ENCODE peak calls at places on chromosomes 13 and 19, in five cellular contexts. One of them, this sample, is unnamed.

GRCh38 chr19:10520652-10521318 is 3.5 kb upstream of the S1PR5 start:
- DNase-seq in activated CD4-positive, alpha-beta T cell treated with anti-CD3 and anti-CD28 coated beads for 48 hours: no peak
- DNase-seq in astrocyte of the hippocampus: no peak
- DNase-seq in stimulated activated CD8-positive, alpha-beta memory T cell treated with anti-CD3 and anti-CD28 coated beads, Interleukin-15, amount 100 ng/mL, for 24 hours: no peak
- DNase-seq in substantia nigra: no peak
- DNase-seq in this sample: no peak

GRCh38 chr13:101648766-101649489 is 196.5 kb downstream of the ITGBL1 start:
- DNase-seq in activated CD4-positive, alpha-beta T cell treated with anti-CD3 and anti-CD28 coated beads for 48 hours: no peak
- DNase-seq in stimulated activated CD8-positive, alpha-beta memory T cell treated with anti-CD3 and anti-CD28 coated beads, Interleukin-15, amount 100 ng/mL, for 24 hours: no peak
- DNase-seq in astrocyte of the hippocampus: no peak
- DNase-seq in substantia nigra: no peak
- DNase-seq in this sample: no peak

GRCh38 chr13:67328895-67329294 is 98.8 kb upstream of the PCDH9 start:
- DNase-seq in substantia nigra: no peak
- DNase-seq in astrocyte of the hippocampus: no peak
- DNase-seq in stimulated activated CD8-positive, alpha-beta memory T cell treated with anti-CD3 and anti-CD28 coated beads, Interleukin-15, amount 100 ng/mL, for 24 hours: no peak
- DNase-seq in activated CD4-positive, alpha-beta T cell treated with anti-CD3 and anti-CD28 coated beads for 48 hours: no peak
- DNase-seq in this sample: no peak

GRCh38 chr19:29524912-29525870 is 603 bp upstream of the VSTM2B start:
- DNase-seq in substantia nigra: no peak
- DNase-seq in astrocyte of the hippocampus: no peak
- DNase-seq in stimulated activated CD8-positive, alpha-beta memory T cell treated with anti-CD3 and anti-CD28 coated beads, Interleukin-15, amount 100 ng/mL, for 24 hours: no peak
- DNase-seq in activated CD4-positive, alpha-beta T cell treated with anti-CD3 and anti-CD28 coated beads for 48 hours: peak; percentile 21
- DNase-seq in this sample: peak; percentile 49

GRCh38 chr13:34884366-34884765 is 57.7 kb upstream of the NBEA start:
- DNase-seq in activated CD4-positive, alpha-beta T cell treated with anti-CD3 and anti-CD28 coated beads for 48 hours: no peak
- DNase-seq in substantia nigra: no peak
- DNase-seq in astrocyte of the hippocampus: no peak
- DNase-seq in stimulated activated CD8-positive, alpha-beta memory T cell treated with anti-CD3 and anti-CD28 coated beads, Interleukin-15, amount 100 ng/mL, for 24 hours: no peak
- DNase-seq in this sample: no peak

GRCh38 chr19:30428281-30428680 is 56.1 kb downstream of the ZNF536 start:
- DNase-seq in stimulated activated CD8-positive, alpha-beta memory T cell treated with anti-CD3 and anti-CD28 coated beads, Interleukin-15, amount 100 ng/mL, for 24 hours: no peak
- DNase-seq in activated CD4-positive, alpha-beta T cell treated with anti-CD3 and anti-CD28 coated beads for 48 hours: no peak
- DNase-seq in substantia nigra: no peak
- DNase-seq in astrocyte of the hippocampus: no peak
- DNase-seq in this sample: no peak

GRCh38 chr13:23180711-23181110 is at the start of gene SGCG:
- DNase-seq in stimulated activated CD8-positive, alpha-beta memory T cell treated with anti-CD3 and anti-CD28 coated beads, Interleukin-15, amount 100 ng/mL, for 24 hours: no peak
- DNase-seq in activated CD4-positive, alpha-beta T cell treated with anti-CD3 and anti-CD28 coated beads for 48 hours: no peak
- DNase-seq in astrocyte of the hippocampus: no peak
- DNase-seq in substantia nigra: no peak
- DNase-seq in this sample: peak; percentile 38

GRCh38 chr13:39910833-39911232 is 255.4 kb downstream of the COG6 start:
- DNase-seq in substantia nigra: no peak
- DNase-seq in stimulated activated CD8-positive, alpha-beta memory T cell treated with anti-CD3 and anti-CD28 coated beads, Interleukin-15, amount 100 ng/mL, for 24 hours: no peak
- DNase-seq in activated CD4-positive, alpha-beta T cell treated with anti-CD3 and anti-CD28 coated beads for 48 hours: no peak
- DNase-seq in astrocyte of the hippocampus: peak; percentile 31
- DNase-seq in this sample: no peak

GRCh38 chr19:28019901-28020300 is 1193.0 kb downstream of the UQCRFS1 start:
- DNase-seq in activated CD4-positive, alpha-beta T cell treated with anti-CD3 and anti-CD28 coated beads for 48 hours: no peak
- DNase-seq in substantia nigra: no peak
- DNase-seq in astrocyte of the hippocampus: no peak
- DNase-seq in stimulated activated CD8-positive, alpha-beta memory T cell treated with anti-CD3 and anti-CD28 coated beads, Interleukin-15, amount 100 ng/mL, for 24 hours: no peak
- DNase-seq in this sample: no peak

GRCh38 chr13:86840250-86841191 is 830.6 kb upstream of the SLITRK5 start:
- DNase-seq in substantia nigra: no peak
- DNase-seq in astrocyte of the hippocampus: no peak
- DNase-seq in activated CD4-positive, alpha-beta T cell treated with anti-CD3 and anti-CD28 coated beads for 48 hours: no peak
- DNase-seq in stimulated activated CD8-positive, alpha-beta memory T cell treated with anti-CD3 and anti-CD28 coated beads, Interleukin-15, amount 100 ng/mL, for 24 hours: no peak
- DNase-seq in this sample: no peak

GRCh38 chr19:30374791-30375650 is 2.8 kb downstream of the ZNF536 start:
- DNase-seq in activated CD4-positive, alpha-beta T cell treated with anti-CD3 and anti-CD28 coated beads for 48 hours: no peak
- DNase-seq in substantia nigra: peak; percentile 39
- DNase-seq in stimulated activated CD8-positive, alpha-beta memory T cell treated with anti-CD3 and anti-CD28 coated beads, Interleukin-15, amount 100 ng/mL, for 24 hours: no peak
- DNase-seq in astrocyte of the hippocampus: peak; percentile 36
- DNase-seq in this sample: no peak

GRCh38 chr19:6233827-6234511 is 45.8 kb downstream of the MLLT1 start:
- DNase-seq in substantia nigra: no peak
- DNase-seq in activated CD4-positive, alpha-beta T cell treated with anti-CD3 and anti-CD28 coated beads for 48 hours: no peak
- DNase-seq in astrocyte of the hippocampus: peak; percentile 41
- DNase-seq in stimulated activated CD8-positive, alpha-beta memory T cell treated with anti-CD3 and anti-CD28 coated beads, Interleukin-15, amount 100 ng/mL, for 24 hours: no peak
- DNase-seq in this sample: peak; percentile 75

GRCh38 chr13:87680298-87680697 is 9.1 kb downstream of the SLITRK5 start:
- DNase-seq in stimulated activated CD8-positive, alpha-beta memory T cell treated with anti-CD3 and anti-CD28 coated beads, Interleukin-15, amount 100 ng/mL, for 24 hours: no peak
- DNase-seq in activated CD4-positive, alpha-beta T cell treated with anti-CD3 and anti-CD28 coated beads for 48 hours: no peak
- DNase-seq in astrocyte of the hippocampus: no peak
- DNase-seq in substantia nigra: no peak
- DNase-seq in this sample: no peak

GRCh38 chr13:106499905-106500304 is 35.6 kb downstream of the EFNB2 start:
- DNase-seq in stimulated activated CD8-positive, alpha-beta memory T cell treated with anti-CD3 and anti-CD28 coated beads, Interleukin-15, amount 100 ng/mL, for 24 hours: no peak
- DNase-seq in activated CD4-positive, alpha-beta T cell treated with anti-CD3 and anti-CD28 coated beads for 48 hours: no peak
- DNase-seq in substantia nigra: no peak
- DNase-seq in astrocyte of the hippocampus: peak; percentile 35
- DNase-seq in this sample: no peak

GRCh38 chr19:3983936-3984583 is 1.2 kb downstream of the EEF2 start:
- DNase-seq in substantia nigra: no peak
- DNase-seq in activated CD4-positive, alpha-beta T cell treated with anti-CD3 and anti-CD28 coated beads for 48 hours: peak; percentile 49
- DNase-seq in astrocyte of the hippocampus: peak; percentile 55
- DNase-seq in stimulated activated CD8-positive, alpha-beta memory T cell treated with anti-CD3 and anti-CD28 coated beads, Interleukin-15, amount 100 ng/mL, for 24 hours: no peak
- DNase-seq in this sample: peak; percentile 32

GRCh38 chr19:4359627-4360000 is 16.3 kb downstream of the MPND start:
- DNase-seq in astrocyte of the hippocampus: no peak
- DNase-seq in stimulated activated CD8-positive, alpha-beta memory T cell treated with anti-CD3 and anti-CD28 coated beads, Interleukin-15, amount 100 ng/mL, for 24 hours: no peak
- DNase-seq in substantia nigra: no peak
- DNase-seq in activated CD4-positive, alpha-beta T cell treated with anti-CD3 and anti-CD28 coated beads for 48 hours: no peak
- DNase-seq in this sample: no peak

GRCh38 chr19:31139871-31140505 is 209.2 kb downstream of the TSHZ3 start:
- DNase-seq in substantia nigra: no peak
- DNase-seq in stimulated activated CD8-positive, alpha-beta memory T cell treated with anti-CD3 and anti-CD28 coated beads, Interleukin-15, amount 100 ng/mL, for 24 hours: no peak
- DNase-seq in activated CD4-positive, alpha-beta T cell treated with anti-CD3 and anti-CD28 coated beads for 48 hours: no peak
- DNase-seq in astrocyte of the hippocampus: peak; percentile 65
- DNase-seq in this sample: no peak

GRCh38 chr19:4013886-4014540 is 6.5 kb downstream of the PIAS4 start:
- DNase-seq in activated CD4-positive, alpha-beta T cell treated with anti-CD3 and anti-CD28 coated beads for 48 hours: no peak
- DNase-seq in substantia nigra: no peak
- DNase-seq in stimulated activated CD8-positive, alpha-beta memory T cell treated with anti-CD3 and anti-CD28 coated beads, Interleukin-15, amount 100 ng/mL, for 24 hours: no peak
- DNase-seq in astrocyte of the hippocampus: no peak
- DNase-seq in this sample: no peak

GRCh38 chr19:28843771-28844492 is 369.0 kb downstream of the UQCRFS1 start:
- DNase-seq in astrocyte of the hippocampus: no peak
- DNase-seq in substantia nigra: no peak
- DNase-seq in stimulated activated CD8-positive, alpha-beta memory T cell treated with anti-CD3 and anti-CD28 coated beads, Interleukin-15, amount 100 ng/mL, for 24 hours: no peak
- DNase-seq in activated CD4-positive, alpha-beta T cell treated with anti-CD3 and anti-CD28 coated beads for 48 hours: no peak
- DNase-seq in this sample: no peak

GRCh38 chr19:41308450-41309224 is 1.3 kb upstream of the CCDC97 start:
- DNase-seq in substantia nigra: peak; percentile 90
- DNase-seq in stimulated activated CD8-positive, alpha-beta memory T cell treated with anti-CD3 and anti-CD28 coated beads, Interleukin-15, amount 100 ng/mL, for 24 hours: peak; percentile 97
- DNase-seq in astrocyte of the hippocampus: peak; percentile 96
- DNase-seq in activated CD4-positive, alpha-beta T cell treated with anti-CD3 and anti-CD28 coated beads for 48 hours: peak; percentile 96
- DNase-seq in this sample: peak; percentile 92

GRCh38 chr19:4613258-4613751 is 26.0 kb upstream of the TNFAIP8L1 start:
- DNase-seq in substantia nigra: no peak
- DNase-seq in stimulated activated CD8-positive, alpha-beta memory T cell treated with anti-CD3 and anti-CD28 coated beads, Interleukin-15, amount 100 ng/mL, for 24 hours: no peak
- DNase-seq in astrocyte of the hippocampus: no peak
- DNase-seq in activated CD4-positive, alpha-beta T cell treated with anti-CD3 and anti-CD28 coated beads for 48 hours: no peak
- DNase-seq in this sample: no peak

GRCh38 chr13:42610623-42611022 is 36.7 kb downstream of the TNFSF11 start:
- DNase-seq in astrocyte of the hippocampus: no peak
- DNase-seq in activated CD4-positive, alpha-beta T cell treated with anti-CD3 and anti-CD28 coated beads for 48 hours: no peak
- DNase-seq in stimulated activated CD8-positive, alpha-beta memory T cell treated with anti-CD3 and anti-CD28 coated beads, Interleukin-15, amount 100 ng/mL, for 24 hours: no peak
- DNase-seq in substantia nigra: no peak
- DNase-seq in this sample: no peak

GRCh38 chr19:13959962-13960862 is 7.9 kb downstream of the DCAF15 start:
- DNase-seq in substantia nigra: no peak
- DNase-seq in activated CD4-positive, alpha-beta T cell treated with anti-CD3 and anti-CD28 coated beads for 48 hours: peak; percentile 39
- DNase-seq in astrocyte of the hippocampus: no peak
- DNase-seq in stimulated activated CD8-positive, alpha-beta memory T cell treated with anti-CD3 and anti-CD28 coated beads, Interleukin-15, amount 100 ng/mL, for 24 hours: no peak
- DNase-seq in this sample: no peak